ENCODE peak calls at places on chromosomes 4 and X, in nine cellular contexts. U, P, T, H, L, I, Z, G and B are unnamed samples.

GRCh38 chr4:4293279-4293678 is 3.2 kb downstream of the ZBTB49 start:
- DNase-seq in H (no peak), G (no peak), I (no peak), P (no peak), L (no peak), U (no peak), Z (no peak), T (no peak), B (no peak)

GRCh38 chr4:48180234-48180633 is 46.2 kb upstream of the TXK start:
- DNase-seq in Z (no peak), T (no peak), P (no peak), U (no peak), I (no peak), H (no peak), L (no peak), G (no peak), B (peak; percentile 90)

GRCh38 chr4:3475713-3476260 is 12.7 kb downstream of the DOK7 start:
- DNase-seq in P (no peak), G (no peak), U (no peak), L (no peak), Z (no peak), T (no peak), H (no peak), I (peak; percentile 19), B (no peak)

GRCh38 chrX:103157511-103158316 is 57.2 kb upstream of the BEX4 start:
- DNase-seq in T (no peak), U (no peak), I (no peak), Z (peak; percentile 39), P (peak; percentile 10), H (no peak), L (no peak), G (peak; percentile 42), B (peak; percentile 34)

GRCh38 chrX:8823698-8824097 is 22.5 kb upstream of the FAM9A start:
- DNase-seq in G (no peak), I (no peak), H (no peak), L (no peak), Z (no peak), U (no peak), P (no peak), T (no peak), B (no peak)

GRCh38 chr4:89914609-89915008 is 20.0 kb downstream of the MMRN1 start:
- DNase-seq in H (no peak), T (no peak), G (peak; percentile 13), I (no peak), L (no peak), U (no peak), Z (peak; percentile 10), P (no peak), B (no peak)

GRCh38 chr4:86368433-86368832 is 8.6 kb upstream of the MAPK10 start:
- DNase-seq in Z (no peak), G (no peak), P (no peak), I (no peak), T (no peak), H (no peak), U (no peak), L (no peak), B (no peak)

GRCh38 chr4:13920901-13921300 is 293.4 kb upstream of the BOD1L1 start:
- DNase-seq in I (no peak), H (peak; percentile 66), G (no peak), Z (no peak), P (no peak), U (no peak), T (peak; percentile 77), L (no peak), B (peak; percentile 82)

GRCh38 chr4:159685406-159686092 is 582.7 kb downstream of the RAPGEF2 start:
- DNase-seq in T (no peak), U (no peak), H (no peak), I (no peak), L (no peak), Z (no peak), G (no peak), P (no peak), B (no peak)

GRCh38 chrX:70033348-70033747 is 16.4 kb downstream of the AWAT2 start:
- DNase-seq in P (peak; percentile 19), H (no peak), T (peak; percentile 37), G (no peak), L (no peak), U (no peak), I (peak; percentile 41), Z (peak; percentile 60), B (peak; percentile 19)

GRCh38 chrX:45077748-45078424 is 122.8 kb downstream of the DIPK2B start:
- DNase-seq in L (no peak), Z (no peak), T (no peak), I (no peak), H (no peak), P (no peak), G (no peak), U (no peak), B (peak; percentile 25)

GRCh38 chrX:11103006-11103405 is 8.1 kb upstream of the HCCS start:
- DNase-seq in Z (no peak), H (no peak), T (no peak), G (no peak), I (no peak), P (no peak), U (no peak), L (no peak), B (no peak)

GRCh38 chr4:8319061-8319460 is 49.5 kb downstream of the HTRA3 start:
- DNase-seq in T (no peak), I (no peak), G (no peak), L (no peak), H (peak; percentile 39), P (no peak), U (no peak), Z (no peak), B (no peak)

GRCh38 chr4:175090116-175090515 is 172.0 kb downstream of the ADAM29 start:
- DNase-seq in G (no peak), L (no peak), Z (no peak), H (no peak), P (no peak), I (no peak), U (no peak), T (no peak), B (no peak)

GRCh38 chrX:43702079-43702524 is 46.0 kb downstream of the MAOA start:
- DNase-seq in H (no peak), T (no peak), U (no peak), Z (no peak), I (no peak), G (no peak), L (no peak), P (no peak), B (no peak)

GRCh38 chr4:1579834-1580686 is 104.1 kb downstream of the FAM53A start:
- DNase-seq in I (peak; percentile 84), L (peak; percentile 82), H (peak; percentile 97), Z (peak; percentile 37), T (peak; percentile 73), P (peak; percentile 19), G (no peak), U (peak; percentile 96), B (peak; percentile 83)

GRCh38 chr4:180542445-180543100 is 1700.6 kb upstream of the TENM3 start:
- DNase-seq in Z (no peak), T (peak; percentile 23), I (no peak), H (no peak), L (no peak), G (no peak), P (peak; percentile 46), U (no peak), B (no peak)

GRCh38 chr4:17981063-17981462 is 40.5 kb downstream of the LCORL start:
- DNase-seq in T (no peak), Z (no peak), I (no peak), P (no peak), H (no peak), L (no peak), G (no peak), U (no peak), B (peak; percentile 59)